ENCODE peak calls at places on chromosomes 13 and 19, in nine cellular contexts. L, I, G, K, Z, O, Y, X and S are unnamed samples.

GRCh38 chr13:26964278-26965057 is 203.9 kb upstream of the GPR12 start:
- DNase-seq in L (peak; percentile 83), I (no peak), G (no peak), K (no peak), Z (no peak), O (no peak), Y (no peak), X (peak; percentile 42), S (no peak)

GRCh38 chr19:5080030-5080644 is 111.2 kb downstream of the KDM4B start:
- DNase-seq in L (no peak), I (no peak), G (no peak), K (no peak), Z (no peak), O (no peak), Y (no peak), X (no peak), S (peak; percentile 89)

GRCh38 chr13:38763446-38764381 is 76.8 kb downstream of the FREM2 start:
- DNase-seq in L (no peak), I (no peak), G (peak; percentile 52), K (peak; percentile 45), Z (peak; percentile 1), O (no peak), Y (no peak), X (peak; percentile 60), S (peak; percentile 51)

GRCh38 chr19:40228371-40228770 is 1.9 kb upstream of the CCNP start:
- DNase-seq in L (no peak), I (no peak), G (no peak), K (no peak), Z (no peak), O (no peak), Y (no peak), X (no peak), S (no peak)

GRCh38 chr13:50589139-50589538 is 254.4 kb downstream of the DLEU7 start:
- DNase-seq in L (no peak), I (no peak), G (peak; percentile 80), K (no peak), Z (no peak), O (no peak), Y (no peak), X (peak; percentile 64), S (no peak)

GRCh38 chr19:2609389-2610116 is 92.9 kb downstream of the GNG7 start:
- DNase-seq in L (no peak), I (peak; percentile 70), G (no peak), K (no peak), Z (no peak), O (no peak), Y (no peak), X (no peak), S (no peak)

GRCh38 chr13:32585625-32586021 is 629 bp upstream of the PDS5B start:
- DNase-seq in L (no peak), I (no peak), G (no peak), K (no peak), Z (no peak), O (peak; percentile 28), Y (no peak), X (no peak), S (no peak)

GRCh38 chr13:27967203-27967735 is 1.8 kb downstream of the CDX2 start:
- DNase-seq in L (no peak), I (no peak), G (no peak), K (no peak), Z (no peak), O (no peak), Y (no peak), X (no peak), S (no peak)

GRCh38 chr19:51016798-51017683 is 2.5 kb downstream of the KLK10 start:
- DNase-seq in L (no peak), I (peak; percentile 87), G (peak; percentile 16), K (peak; percentile 64), Z (peak; percentile 98), O (peak; percentile 43), Y (no peak), X (peak; percentile 57), S (peak; percentile 41)

GRCh38 chr13:70189981-70190380 is 81.7 kb upstream of the KLHL1 start:
- DNase-seq in L (no peak), I (no peak), G (no peak), K (no peak), Z (no peak), O (no peak), Y (no peak), X (no peak), S (peak; percentile 36)

GRCh38 chr13:25192489-25192888 is 20.4 kb upstream of the AMER2 start:
- DNase-seq in L (no peak), I (no peak), G (no peak), K (no peak), Z (no peak), O (no peak), Y (no peak), X (no peak), S (no peak)